ENCODE peak calls at places on chromosomes 5 and 9, in six cellular contexts. K is uterus; R is CD8-positive, alpha-beta T cell; Q is cardiac muscle cell; X is heart left ventricle; T is testis. H is an unnamed sample.

GRCh38 chr5:176441921-176442323 is 6.3 kb upstream of the FAF2 start:
- DNase-seq in K (no peak), R (no peak), Q (no peak), X (no peak), T (no peak), H (peak; percentile 39)

GRCh38 chr5:79512692-79513518 is 1.0 kb downstream of the HOMER1 start:
- DNase-seq in K (no peak), R (no peak), Q (peak; percentile 55), X (no peak), T (no peak), H (peak; percentile 19)

GRCh38 chr9:94675008-94675841 is 35.9 kb upstream of the FBP1 start:
- DNase-seq in K (no peak), R (no peak), Q (no peak), X (no peak), T (no peak), H (no peak)

GRCh38 chr9:8907863-8908262 is 1108.3 kb upstream of the DMAC1 start:
- DNase-seq in K (no peak), R (no peak), Q (no peak), X (no peak), T (no peak), H (no peak)

GRCh38 chr5:43620944-43621505 is 18.0 kb downstream of the NNT start:
- DNase-seq in K (no peak), R (no peak), Q (no peak), X (no peak), T (no peak), H (no peak)

GRCh38 chr5:142486581-142486980 is 161.8 kb upstream of the SPRY4 start:
- DNase-seq in K (no peak), R (no peak), Q (no peak), X (no peak), T (no peak), H (no peak)

GRCh38 chr5:317086-317811 is 4.3 kb upstream of the AHRR start:
- DNase-seq in K (no peak), R (no peak), Q (peak; percentile 81), X (no peak), T (peak; percentile 57), H (peak; percentile 90)

GRCh38 chr5:34914671-34915138 is 599 bp downstream of the RAD1 start:
- DNase-seq in K (peak; percentile 35), R (no peak), Q (no peak), X (no peak), T (peak; percentile 35), H (no peak)

GRCh38 chr9:27870404-27870803 is 297.1 kb upstream of the C9orf72 start:
- DNase-seq in K (no peak), R (no peak), Q (no peak), X (no peak), T (no peak), H (no peak)

GRCh38 chr5:93240228-93240834 is 340.7 kb downstream of the NR2F1-AS1 start:
- DNase-seq in K (no peak), R (no peak), Q (no peak), X (no peak), T (no peak), H (no peak)

GRCh38 chr5:180118391-180118791 is 46.8 kb upstream of the RNF130 start:
- DNase-seq in K (no peak), R (no peak), Q (no peak), X (peak; percentile 33), T (no peak), H (no peak)

GRCh38 chr9:137422668-137423000 is 328 bp downstream of the EXD3 start:
- DNase-seq in K (no peak), R (no peak), Q (peak; percentile 64), X (peak; percentile 76), T (no peak), H (no peak)

GRCh38 chr5:132011561-132012384 is at the start of gene ACSL6:
- DNase-seq in K (no peak), R (peak; percentile 16), Q (peak; percentile 67), X (peak; percentile 67), T (peak; percentile 25), H (peak; percentile 55)

GRCh38 chr9:96302021-96302420 is at the start of gene HSD17B3:
- DNase-seq in K (no peak), R (no peak), Q (no peak), X (no peak), T (peak; percentile 84), H (no peak)

GRCh38 chr5:127936439-127936972 is 147.1 kb upstream of the SLC12A2 start:
- DNase-seq in K (no peak), R (no peak), Q (no peak), X (no peak), T (no peak), H (no peak)

GRCh38 chr5:138969323-138970013 is 94.3 kb upstream of the LRRTM2 start:
- DNase-seq in K (no peak), R (no peak), Q (no peak), X (no peak), T (no peak), H (no peak)

GRCh38 chr9:109441296-109441695 is 56.8 kb downstream of the PTPN3 start:
- DNase-seq in K (no peak), R (no peak), Q (no peak), X (no peak), T (no peak), H (peak; percentile 47)

GRCh38 chr5:76256116-76256889 is 146.8 kb upstream of the IQGAP2 start:
- DNase-seq in K (peak; percentile 18), R (peak; percentile 50), Q (peak; percentile 85), X (no peak), T (peak; percentile 80), H (peak; percentile 71)

GRCh38 chr5:172849636-172850453 is 15.8 kb downstream of the ERGIC1 start:
- DNase-seq in K (no peak), R (no peak), Q (no peak), X (no peak), T (no peak), H (no peak)

GRCh38 chr5:141001854-141002666 is 35.8 kb downstream of the PCDHAC2 start:
- DNase-seq in K (peak; percentile 15), R (no peak), Q (peak; percentile 55), X (no peak), T (peak; percentile 45), H (peak; percentile 93)

GRCh38 chr5:122523776-122524175 is 211.7 kb downstream of the SNCAIP start:
- DNase-seq in K (no peak), R (no peak), Q (no peak), X (no peak), T (peak; percentile 44), H (no peak)

GRCh38 chr9:126420643-126421564 is 94.3 kb downstream of the MVB12B start:
- DNase-seq in K (no peak), R (no peak), Q (no peak), X (no peak), T (no peak), H (peak; percentile 69)

GRCh38 chr5:66554211-66554610 is 42.0 kb upstream of the MAST4 start:
- DNase-seq in K (no peak), R (no peak), Q (no peak), X (no peak), T (no peak), H (no peak)

GRCh38 chr9:69121155-69122085 is 52.7 kb upstream of the TJP2 start:
- DNase-seq in K (peak; percentile 33), R (no peak), Q (peak; percentile 73), X (peak; percentile 75), T (peak; percentile 58), H (peak; percentile 56)
- H3K27ac ChIP-seq in K (peak overlapping the region; percentile 70), R (no peak overlapping the region), Q (no peak overlapping the region), X (peak overlapping the region; percentile 76), T (peak overlapping the region; percentile 18), H (peak overlapping the region; percentile 60)

DNA sequence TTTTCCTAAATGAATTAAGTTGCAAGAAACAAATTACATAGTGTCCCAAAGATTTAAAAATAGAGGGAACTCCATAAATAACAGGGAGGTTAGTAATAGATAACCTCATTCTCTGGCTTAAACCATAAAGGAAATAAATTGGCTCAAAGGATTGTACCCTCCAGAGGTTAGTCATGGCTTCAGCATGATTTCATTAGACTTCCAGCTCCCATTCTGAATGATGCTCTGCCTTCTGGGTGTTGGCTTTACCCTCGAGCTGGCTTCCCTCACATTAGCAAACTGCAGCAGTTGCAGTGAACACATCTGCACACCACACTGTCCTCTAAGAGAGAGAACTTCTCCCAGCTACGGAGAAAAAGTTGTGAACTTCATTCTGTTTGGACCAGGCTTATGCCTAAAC is 70.4 kb downstream of the RGS7BP start:
- DNase-seq in K (no peak), R (no peak), Q (no peak), X (no peak), T (no peak), H (no peak)
- H3K4me3 ChIP-seq in K (no peak overlapping the region), R (no peak overlapping the region), Q (no peak overlapping the region), X (no peak overlapping the region), T (no peak overlapping the region), H (no peak overlapping the region)

GRCh38 chr5:57495285-57495684 is 12.7 kb upstream of the ACTBL2 start:
- DNase-seq in K (no peak), R (no peak), Q (no peak), X (no peak), T (no peak), H (no peak)

GRCh38 chr5:57493034-57493433 is 10.4 kb upstream of the ACTBL2 start:
- DNase-seq in K (no peak), R (no peak), Q (no peak), X (no peak), T (no peak), H (no peak)

GRCh38 chr5:57492632-57493031 is 10.0 kb upstream of the ACTBL2 start:
- DNase-seq in K (no peak), R (no peak), Q (no peak), X (no peak), T (no peak), H (no peak)

GRCh38 chr5:57495688-57496087 is 13.1 kb upstream of the ACTBL2 start:
- DNase-seq in K (no peak), R (no peak), Q (no peak), X (no peak), T (no peak), H (no peak)

GRCh38 chr5:57494104-57495098 is 11.8 kb upstream of the ACTBL2 start:
- DNase-seq in K (no peak), R (no peak), Q (peak; percentile 32), X (peak; percentile 69), T (no peak), H (no peak)
- H3K27ac ChIP-seq in K (no peak overlapping the region), R (no peak overlapping the region), Q (no peak overlapping the region), X (peak overlapping the region; percentile 30), T (no peak overlapping the region), H (no peak overlapping the region)

GRCh38 chr5:1495525-1495897 is 28.2 kb downstream of the LPCAT1 start:
- DNase-seq in K (no peak), R (no peak), Q (no peak), X (no peak), T (no peak), H (no peak)

GRCh38 chr5:1499851-1500250 is 23.9 kb downstream of the LPCAT1 start:
- DNase-seq in K (no peak), R (no peak), Q (no peak), X (no peak), T (no peak), H (no peak)

GRCh38 chr5:1498623-1499416 is 24.9 kb downstream of the LPCAT1 start:
- DNase-seq in K (no peak), R (no peak), Q (no peak), X (no peak), T (no peak), H (no peak)

GRCh38 chr5:1497271-1497777 is 26.4 kb downstream of the LPCAT1 start:
- DNase-seq in K (peak; percentile 44), R (no peak), Q (no peak), X (no peak), T (no peak), H (no peak)

GRCh38 chr5:1497795-1498622 is 25.8 kb downstream of the LPCAT1 start:
- DNase-seq in K (peak; percentile 58), R (no peak), Q (no peak), X (no peak), T (no peak), H (no peak)
- H3K4me3 ChIP-seq in K (no peak overlapping the region), R (no peak overlapping the region), Q (no peak overlapping the region), X (no peak overlapping the region), T (no peak overlapping the region), H (no peak overlapping the region)

GRCh38 chr5:62341783-62342475 is 35.9 kb downstream of the KIF2A start:
- DNase-seq in K (no peak), R (no peak), Q (no peak), X (no peak), T (no peak), H (no peak)
- H3K27ac ChIP-seq in K (no peak overlapping the region), R (no peak overlapping the region), Q (no peak overlapping the region), X (no peak overlapping the region), T (no peak overlapping the region), H (no peak overlapping the region)